ENCODE peak calls at places on chromosomes 2 and 18, in ten cellular contexts. K is body of pancreas; L is mesenchymal stem cell; S is heart left ventricle; G is thoracic aorta; O is ovary; Q is neuronal stem cell; J is esophagus squamous epithelium; H is CD4-positive, CD25-positive, alpha-beta regulatory T cell; E is stomach. F is an unnamed sample. For H3K4me1 and H3K9me3, the result is how much of the 10 kb centered on the place peaks cover.

GRCh38 chr2:45910473-45911060 is 259.1 kb downstream of the PRKCE start:
- DNase-seq in K (no peak), O (no peak), E (no peak), J (no peak), Q (no peak), H (no peak), S (no peak), L (no peak), G (no peak), F (no peak)

GRCh38 chr2:239397856-239398470 is 2.9 kb downstream of the HDAC4 start:
- DNase-seq in L (no peak), G (no peak), E (no peak), Q (no peak), S (no peak), K (no peak), H (no peak), O (no peak), J (no peak), F (peak)

GRCh38 chr2:195486520-195486919 is 170.5 kb upstream of the SLC39A10 start:
- DNase-seq in O (no peak), L (peak), H (peak), S (no peak), J (no peak), K (no peak), E (no peak), Q (no peak), G (no peak), F (no peak)

GRCh38 chr2:155418753-155419152 is 720.3 kb downstream of the KCNJ3 start:
- DNase-seq in O (no peak), J (no peak), K (no peak), G (no peak), S (no peak), L (no peak), E (no peak), Q (no peak), H (no peak), F (no peak)

GRCh38 chr18:45588831-45589558 is 26.3 kb upstream of the SLC14A2 start:
- DNase-seq in J (no peak), O (no peak), G (no peak), Q (no peak), H (no peak), E (no peak), L (no peak), S (no peak), K (no peak), F (no peak)

GRCh38 chr2:192267484-192267883 is 72.8 kb upstream of the TMEFF2 start:
- DNase-seq in L (peak), O (no peak), S (no peak), H (no peak), K (no peak), Q (no peak), E (no peak), G (no peak), J (no peak), F (no peak)

GRCh38 chr2:231392431-231393148 is 2.9 kb upstream of the B3GNT7 start:
- DNase-seq in K (no peak), E (no peak), H (no peak), O (no peak), L (no peak), S (no peak), J (no peak), G (no peak), Q (no peak), F (no peak)

GRCh38 chr18:73006331-73006730 is 138.5 kb upstream of the NETO1 start:
- DNase-seq in S (no peak), H (no peak), Q (no peak), E (no peak), G (no peak), K (no peak), J (no peak), L (no peak), O (no peak), F (no peak)

GRCh38 chr2:215052810-215053209 is 85.6 kb downstream of the ABCA12 start:
- DNase-seq in J (no peak), E (no peak), S (no peak), H (no peak), L (no peak), G (no peak), K (no peak), O (no peak), Q (no peak), F (no peak)

GRCh38 chr2:207833265-207833751 is 63.6 kb upstream of the FZD5 start:
- DNase-seq in S (no peak), E (no peak), K (no peak), G (no peak), Q (no peak), L (peak), H (peak), O (no peak), J (no peak), F (no peak)

GRCh38 chr2:67565761-67566160 is 168.6 kb downstream of the ETAA1 start:
- DNase-seq in L (peak), Q (no peak), J (no peak), O (no peak), E (peak), G (no peak), S (no peak), K (no peak), H (no peak), F (no peak)

GRCh38 chr2:134361648-134362047 is 107.8 kb downstream of the MGAT5 start:
- DNase-seq in S (no peak), J (no peak), Q (no peak), E (no peak), L (no peak), H (no peak), G (no peak), K (no peak), O (no peak), F (no peak)

GRCh38 chr2:19898592-19899329 is 3.0 kb downstream of the TTC32 start:
- DNase-seq in O (no peak), H (no peak), G (no peak), J (no peak), K (no peak), Q (no peak), S (no peak), L (no peak), E (no peak), F (no peak)

GRCh38 chr2:9739508-9739907 is 103.8 kb upstream of the TAF1B start:
- DNase-seq in J (no peak), L (no peak), K (no peak), E (peak), S (peak), G (no peak), Q (no peak), H (peak), O (peak), F (peak)

GRCh38 chr2:238691596-238692491 is 156.0 kb upstream of the TWIST2 start:
- DNase-seq in J (no peak), E (no peak), L (no peak), H (no peak), G (no peak), S (no peak), K (no peak), O (no peak), Q (no peak), F (no peak)

GRCh38 chr2:59413751-59414570 is 1139.5 kb downstream of the BCL11A start:
- DNase-seq in E (no peak), Q (no peak), J (no peak), G (no peak), L (no peak), H (no peak), K (no peak), S (no peak), O (no peak), F (no peak)

GRCh38 chr2:187917535-187917934 is 363.3 kb upstream of the TFPI start:
- DNase-seq in H (no peak), S (no peak), E (no peak), G (no peak), L (peak), K (no peak), J (no peak), O (no peak), Q (no peak), F (no peak)

GRCh38 chr2:83665154-83665553 is 793.9 kb downstream of the SUCLG1 start:
- DNase-seq in H (no peak), L (no peak), S (no peak), G (no peak), O (no peak), K (no peak), E (no peak), J (no peak), Q (no peak), F (no peak)

GRCh38 chr2:205531082-205531481 is 151.2 kb upstream of the NRP2 start:
- DNase-seq in J (no peak), G (no peak), K (no peak), S (no peak), H (no peak), Q (no peak), O (no peak), L (no peak), E (no peak), F (no peak)

GRCh38 chr2:176554107-176555048 is 285.1 kb downstream of the MTX2 start:
- DNase-seq in S (peak), O (peak), E (no peak), Q (peak), J (no peak), L (peak), K (peak), G (no peak), H (peak), F (peak)

GRCh38 chr2:13968811-13969210 is 663.7 kb upstream of the LRATD1 start:
- DNase-seq in E (no peak), S (no peak), H (no peak), L (no peak), O (no peak), Q (no peak), J (no peak), K (no peak), G (no peak), F (no peak)

GRCh38 chr2:238114851-238115660 is 14.9 kb downstream of the ESPNL start:
- DNase-seq in E (no peak), Q (no peak), J (no peak), S (no peak), H (no peak), G (no peak), L (no peak), K (peak), O (no peak), F (peak)

GRCh38 chr2:99600929-99601680 is 111.3 kb upstream of the REV1 start:
- DNase-seq in L (peak), Q (no peak), S (no peak), G (no peak), K (no peak), J (no peak), O (no peak), E (no peak), H (no peak), F (no peak)

GRCh38 chr2:241088376-241088775 is 13.7 kb downstream of the MTERF4 start:
- DNase-seq in Q (no peak), S (no peak), J (no peak), O (no peak), H (no peak), K (no peak), L (no peak), E (no peak), G (no peak), F (no peak)

GRCh38 chr2:162545254-162545653 is 201.3 kb downstream of the GCA start:
- DNase-seq in J (no peak), E (no peak), S (no peak), O (no peak), Q (no peak), K (no peak), H (no peak), G (no peak), L (no peak), F (no peak)

GRCh38 chr2:164890533-164890932 is 48.9 kb upstream of the COBLL1 start:
- DNase-seq in E (no peak), O (no peak), Q (no peak), K (no peak), L (no peak), S (no peak), G (no peak), J (no peak), H (no peak), F (no peak)

GRCh38 chr2:137133231-137133630 is 367.9 kb downstream of the THSD7B start:
- DNase-seq in K (no peak), L (no peak), S (no peak), J (no peak), E (no peak), O (no peak), G (no peak), Q (no peak), H (no peak), F (no peak)

GRCh38 chr2:108965540-108966299 is 23.3 kb downstream of the EDAR start:
- DNase-seq in L (no peak), S (no peak), K (no peak), O (no peak), H (peak), Q (no peak), G (no peak), E (no peak), J (no peak), F (peak)

GRCh38 chr2:200426754-200427153 is 83.1 kb downstream of the KCTD18 start:
- DNase-seq in L (no peak), S (no peak), E (no peak), Q (no peak), K (no peak), H (peak), J (no peak), O (no peak), G (no peak), F (no peak)

GRCh38 chr2:11071207-11071606 is 84.1 kb upstream of the SLC66A3 start:
- DNase-seq in Q (no peak), K (no peak), O (no peak), L (peak), G (no peak), J (no peak), E (no peak), H (no peak), S (no peak), F (no peak)

GRCh38 chr2:74051504-74051903 is 66.8 kb downstream of the TET3 start:
- DNase-seq in J (no peak), Q (no peak), O (no peak), K (no peak), S (no peak), E (no peak), H (no peak), L (no peak), G (no peak), F (no peak)

GRCh38 chr2:228767196-228767595 is 503.9 kb downstream of the PID1 start:
- DNase-seq in K (no peak), L (no peak), Q (no peak), O (no peak), G (no peak), J (no peak), H (no peak), S (no peak), E (no peak), F (no peak)

GRCh38 chr2:49831698-49832367 is 677.5 kb upstream of the FSHR start:
- DNase-seq in L (peak), E (no peak), Q (no peak), O (no peak), G (no peak), S (no peak), K (no peak), H (no peak), J (no peak), F (no peak)

GRCh38 chr2:1752751-1753150 is 8.4 kb upstream of the PXDN start:
- DNase-seq in K (no peak), Q (no peak), H (no peak), J (no peak), L (no peak), O (no peak), S (no peak), G (no peak), E (peak), F (no peak)

GRCh38 chr2:8662239-8662879 is 19.5 kb upstream of the ID2 start:
- DNase-seq in Q (no peak), L (peak), H (no peak), J (no peak), G (no peak), S (no peak), K (no peak), O (no peak), E (no peak), F (no peak)

GRCh38 chr2:119810039-119810630 is 50.4 kb downstream of the PTPN4 start:
- DNase-seq in K (no peak), G (no peak), O (no peak), Q (no peak), H (no peak), L (no peak), E (no peak), S (no peak), J (no peak), F (no peak)
- H3K27ac ChIP-seq in K (no peak), G (no peak), O (no peak), Q (no peak), H (no peak), L (no peak), E (no peak), S (no peak), J (no peak), F (no peak)

GRCh38 chr2:198371329-198371728 is 566.9 kb downstream of the PLCL1 start:
- DNase-seq in O (no peak), S (no peak), E (no peak), L (no peak), G (no peak), K (no peak), J (no peak), Q (no peak), H (no peak), F (no peak)

GRCh38 chr2:198362777-198363176 is 558.4 kb downstream of the PLCL1 start:
- DNase-seq in K (no peak), E (no peak), Q (no peak), G (no peak), O (no peak), S (no peak), J (no peak), H (no peak), L (no peak), F (no peak)

GRCh38 chr2:198371902-198372611 is 567.7 kb downstream of the PLCL1 start:
- DNase-seq in K (no peak), S (no peak), E (no peak), L (peak), J (no peak), O (no peak), G (no peak), Q (no peak), H (peak), F (no peak)

DNA sequence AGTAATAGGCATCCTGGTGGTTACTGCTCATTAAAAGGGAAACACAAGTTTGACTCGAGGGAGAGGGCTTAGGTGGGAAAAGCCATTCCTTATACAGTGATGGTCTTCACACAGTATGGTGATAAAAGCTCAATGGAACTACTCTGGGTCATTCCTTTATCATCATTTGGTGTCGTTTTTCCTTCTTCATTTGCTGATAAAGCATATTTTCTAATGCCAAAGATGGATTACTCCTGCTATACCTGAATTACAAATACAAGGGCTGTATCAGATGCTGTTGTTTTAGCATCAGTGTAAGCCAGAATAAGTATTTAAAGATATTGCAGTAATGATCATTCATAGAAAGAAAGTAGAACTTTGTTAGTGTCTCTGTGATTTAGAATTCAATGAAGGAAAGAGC is 563.7 kb downstream of the PLCL1 start:
- DNase-seq in J (no peak), S (no peak), O (no peak), K (no peak), L (no peak), E (no peak), Q (no peak), H (no peak), G (no peak), F (no peak)
- H3K4me1 ChIP-seq in J (under half), S (under half), O (under half), K (under half), L (under half), E (under half), Q (under half), H (under half), G (under half), F (under half)

GRCh38 chr18:35641916-35642315 is 60.4 kb downstream of the GALNT1 start:
- DNase-seq in H (no peak), S (no peak), E (no peak), Q (no peak), O (no peak), L (peak), G (no peak), J (no peak), K (no peak), F (no peak)
- H3K9me3 ChIP-seq in H (under half), S (under half), E (under half), Q (under half), O (under half), L (under half), G (under half), J (under half), K (under half), F (under half)

DNA sequence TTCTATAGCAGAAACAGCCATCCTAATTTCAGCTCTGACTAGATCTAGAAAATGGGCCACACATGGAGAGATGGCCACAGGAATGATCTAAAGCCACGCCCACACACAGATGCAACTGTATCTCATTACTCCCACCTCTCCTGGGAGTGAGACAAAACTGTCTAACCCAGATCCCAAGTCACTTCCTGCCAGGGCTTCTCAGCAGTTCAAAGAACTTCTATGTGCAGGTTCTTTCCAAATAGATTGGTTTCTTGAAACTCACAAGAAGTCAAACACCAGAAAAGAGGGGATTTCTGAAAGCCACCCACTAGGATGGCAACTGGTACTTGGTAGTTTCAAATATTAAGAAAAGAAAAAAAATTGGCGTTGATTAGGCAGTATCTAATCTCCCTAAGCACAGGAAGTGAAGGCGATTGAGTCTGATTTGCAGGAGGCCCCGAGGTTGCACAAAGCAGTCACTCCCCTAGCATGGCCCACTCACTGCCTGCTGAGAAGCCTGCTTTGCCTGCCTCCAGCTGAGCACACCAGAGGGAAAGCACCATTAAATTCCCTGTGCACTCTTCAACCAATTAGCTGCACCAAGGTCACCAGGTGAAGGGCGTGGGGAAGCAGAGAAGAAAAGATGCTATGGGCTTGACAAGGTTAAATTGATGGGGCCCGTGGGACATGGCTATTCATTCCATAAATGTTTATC is 51.1 kb downstream of the PAPOLG start:
- DNase-seq in L (peak), O (no peak), H (peak), J (no peak), G (no peak), Q (no peak), K (no peak), E (no peak), S (no peak), F (no peak)
- H3K27ac ChIP-seq in L (peak), O (no peak), H (peak), J (no peak), G (no peak), Q (no peak), K (no peak), E (no peak), S (no peak), F (peak)

GRCh38 chr2:180208841-180209240 is 201.7 kb upstream of the CWC22 start:
- DNase-seq in O (no peak), K (no peak), H (no peak), G (no peak), L (no peak), E (no peak), Q (no peak), S (no peak), J (no peak), F (no peak)
- H3K4me1 ChIP-seq in O (under half), K (under half), H (under half), G (under half), L (under half), E (under half), Q (under half), S (under half), J (under half), F (under half)

DNA sequence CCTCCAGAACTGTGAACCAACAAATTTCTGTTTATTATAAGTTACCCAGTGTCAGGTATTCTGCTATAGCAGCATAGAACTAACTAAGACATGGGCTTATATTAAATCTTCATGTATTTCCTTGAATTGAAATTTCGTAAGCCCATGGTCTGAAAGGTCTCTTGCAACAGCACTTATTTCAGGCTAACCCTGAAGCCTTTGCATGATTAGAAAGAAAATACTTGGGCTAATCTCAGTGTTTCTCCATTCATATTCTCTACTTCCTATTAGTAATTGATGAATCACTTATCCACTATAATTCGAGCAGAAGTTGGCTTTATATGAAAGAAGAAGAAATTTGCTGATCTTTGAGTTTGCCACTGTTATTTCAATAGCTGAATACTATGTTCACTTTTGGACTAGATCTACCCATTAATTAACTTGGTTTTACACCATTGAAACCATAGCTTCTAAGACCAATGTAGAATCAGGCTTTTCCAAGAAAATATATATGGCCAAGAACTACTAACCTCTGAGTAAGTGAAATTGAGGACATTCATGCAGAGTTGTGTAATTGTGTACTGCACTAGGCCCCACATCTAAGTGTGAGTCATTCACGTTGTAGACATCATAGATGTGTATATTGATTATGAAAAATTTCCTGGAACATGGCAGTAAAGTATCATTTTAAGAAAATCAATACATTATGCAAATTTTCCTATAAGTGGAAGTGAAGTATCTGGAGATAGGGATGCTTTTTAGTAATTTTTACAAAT is 731.7 kb downstream of the SOCS6 start:
- DNase-seq in J (no peak), H (no peak), G (no peak), L (no peak), O (no peak), S (no peak), K (no peak), Q (no peak), E (no peak), F (no peak)
- H3K9me3 ChIP-seq in J (under half), H (under half), G (under half), L (under half), O (under half), S (under half), K (under half), Q (under half), E (under half), F (under half)

GRCh38 chr18:48992133-48992532 is 41.4 kb upstream of the SMAD7 start:
- DNase-seq in H (no peak), Q (no peak), O (no peak), L (no peak), K (no peak), E (no peak), G (no peak), S (no peak), J (no peak), F (no peak)
- H3K27ac ChIP-seq in H (no peak), Q (no peak), O (no peak), L (no peak), K (no peak), E (no peak), G (no peak), S (no peak), J (no peak), F (no peak)

F was measured in Peyer's patch.